ENCODE peak calls at places on chromosomes 2 and 18, in eight cellular contexts. L is IMR-90; W is activated CD8-positive, alpha-beta memory T cell treated with anti-CD3 and anti-CD28 coated beads for 24 hours; C is H9; M is kidney; E is memory B cell; D is tibial artery; F is fibroblast of the aortic adventitia. T is an unnamed sample.

GRCh38 chr2:121561617-121562268 is 31.1 kb downstream of the RNU4ATAC start:
- DNase-seq in M (no peak), W (no peak), E (no peak), L (peak), D (no peak), C (no peak), F (peak), T (no peak)

GRCh38 chr18:22505136-22505535 is 87.4 kb upstream of the CTAGE1 start:
- DNase-seq in M (no peak), F (peak), C (no peak), W (no peak), L (peak), D (no peak), E (no peak), T (no peak)

GRCh38 chr18:49529596-49529995 is 32.3 kb upstream of the LIPG start:
- DNase-seq in M (no peak), C (no peak), D (no peak), E (no peak), F (no peak), L (no peak), W (no peak), T (no peak)

GRCh38 chr2:46967990-46968647 is 52.5 kb upstream of the MCFD2 start:
- DNase-seq in C (no peak), D (peak), L (peak), F (peak), M (peak), E (no peak), W (no peak), T (peak)

GRCh38 chr18:79748321-79749157 is 49.2 kb upstream of the KCNG2 start:
- DNase-seq in W (no peak), D (no peak), L (no peak), C (no peak), F (no peak), M (no peak), E (no peak), T (no peak)

GRCh38 chr2:239278361-239278760 is 122.5 kb downstream of the HDAC4 start:
- DNase-seq in M (no peak), D (no peak), W (no peak), C (no peak), L (no peak), F (no peak), E (no peak), T (no peak)

GRCh38 chr2:3168230-3168891 is 209.3 kb downstream of the EIPR1 start:
- DNase-seq in W (no peak), F (peak), C (no peak), M (no peak), L (peak), D (no peak), E (no peak), T (peak)

GRCh38 chr2:54520687-54521086 is 64.6 kb downstream of the SPTBN1 start:
- DNase-seq in D (no peak), M (no peak), L (peak), F (peak), E (no peak), C (no peak), W (no peak), T (no peak)

GRCh38 chr2:14516844-14517243 is 115.7 kb upstream of the LRATD1 start:
- DNase-seq in W (no peak), L (peak), E (no peak), M (no peak), D (no peak), F (peak), C (no peak), T (no peak)

GRCh38 chr2:225401001-225401400 is 1.5 kb downstream of the NYAP2 start:
- DNase-seq in W (no peak), E (no peak), M (no peak), D (no peak), L (no peak), C (no peak), F (no peak), T (no peak)

GRCh38 chr2:167264380-167264779 is 376.1 kb downstream of the XIRP2 start:
- DNase-seq in L (no peak), E (no peak), C (peak), F (no peak), D (no peak), M (no peak), W (no peak), T (no peak)

GRCh38 chr18:2410688-2411087 is 160.6 kb downstream of the METTL4 start:
- DNase-seq in W (no peak), L (no peak), M (no peak), F (peak), C (no peak), D (no peak), E (no peak), T (no peak)

GRCh38 chr2:8418721-8419120 is 263.1 kb upstream of the ID2 start:
- DNase-seq in F (no peak), M (no peak), C (no peak), E (no peak), L (peak), W (no peak), D (no peak), T (no peak)

GRCh38 chr18:53755914-53756606 is 468.4 kb downstream of the MBD2 start:
- DNase-seq in L (no peak), E (no peak), F (no peak), D (no peak), C (no peak), M (no peak), W (no peak), T (no peak)

GRCh38 chr2:72289283-72289682 is 141.6 kb upstream of the CYP26B1 start:
- DNase-seq in W (no peak), L (peak), D (no peak), C (no peak), M (no peak), E (no peak), F (peak), T (no peak)

T was measured in left cardiac atrium.